ENCODE peak calls at places on chromosomes 7 and 10, in six cellular contexts. V, Q, H, K, W and A are unnamed samples.

GRCh38 chr10:739403-739802 is 49.9 kb upstream of the DIP2C start:
- DNase-seq in V (no peak), Q (no peak), H (no peak), K (no peak), W (no peak), A (no peak)

GRCh38 chr10:95466450-95466849 is 94.7 kb downstream of the SORBS1 start:
- DNase-seq in V (no peak), Q (no peak), H (no peak), K (no peak), W (no peak), A (no peak)

GRCh38 chr10:76769161-76769560 is 868.4 kb downstream of the KCNMA1 start:
- DNase-seq in V (no peak), Q (no peak), H (no peak), K (no peak), W (no peak), A (no peak)

GRCh38 chr7:68689087-68689433 is 909.2 kb upstream of the AUTS2 start:
- DNase-seq in V (no peak), Q (no peak), H (no peak), K (no peak), W (no peak), A (no peak)

GRCh38 chr7:141198191-141198958 is 124.5 kb downstream of the TMEM178B start:
- DNase-seq in V (no peak), Q (no peak), H (no peak), K (no peak), W (no peak), A (no peak)

GRCh38 chr7:40715053-40715430 is 580.2 kb downstream of the SUGCT start:
- DNase-seq in V (no peak), Q (no peak), H (no peak), K (no peak), W (no peak), A (no peak)

GRCh38 chr7:92478095-92478494 is 349 bp upstream of the ERVW-1 start:
- DNase-seq in V (no peak), Q (no peak), H (no peak), K (no peak), W (no peak), A (no peak)

GRCh38 chr7:101391991-101392390 is 29.3 kb downstream of the COL26A1 start:
- DNase-seq in V (no peak), Q (no peak), H (no peak), K (no peak), W (no peak), A (no peak)

GRCh38 chr10:110923856-110924493 is 4.6 kb downstream of the SHOC2 start:
- DNase-seq in V (no peak), Q (no peak), H (no peak), K (no peak), W (no peak), A (no peak)

DNA sequence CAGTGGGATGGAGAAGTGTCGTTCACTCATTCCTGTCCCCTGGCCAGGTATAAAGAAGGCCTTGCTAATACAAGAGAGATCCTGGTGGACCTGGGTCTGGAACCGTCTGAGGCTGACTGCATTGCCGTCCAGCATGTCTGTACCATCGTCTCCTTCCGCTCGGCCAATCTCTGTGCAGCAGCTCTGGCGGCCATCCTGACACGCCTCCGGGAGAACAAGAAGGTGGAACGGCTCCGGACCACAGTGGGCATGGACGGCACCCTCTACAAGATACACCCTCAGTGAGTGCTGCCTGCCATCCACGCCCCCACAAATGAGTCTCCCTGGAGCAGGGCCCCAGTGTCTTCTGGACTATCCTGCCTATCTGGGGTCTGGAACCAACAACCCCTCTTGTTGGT is 27.2 kb downstream of the HKDC1 start:
- DNase-seq in V (no peak), Q (no peak), H (no peak), K (no peak), W (no peak), A (no peak)
- TF ChIP-seq CTCF in V (no peak), Q (no peak), H (no peak), K (no peak), W (no peak), A (no peak)

GRCh38 chr10:125555267-125555666 is 127.7 kb downstream of the TEX36 start:
- DNase-seq in V (no peak), Q (no peak), H (no peak), K (no peak), W (no peak), A (no peak)
- H3K27ac ChIP-seq in V (no peak), Q (no peak), H (no peak), K (no peak), W (no peak), A (no peak)

GRCh38 chr7:81960026-81960425 is 190.2 kb upstream of the HGF start:
- DNase-seq in V (no peak), Q (no peak), H (no peak), K (no peak), W (peak), A (no peak)
- TF ChIP-seq CTCF in V (no peak), Q (no peak), H (no peak), K (no peak), W (no peak), A (no peak)

GRCh38 chr7:13878154-13878553 is 111.3 kb downstream of the ETV1 start:
- DNase-seq in V (no peak), Q (no peak), H (no peak), K (no peak), W (no peak), A (no peak)

GRCh38 chr7:13879994-13880686 is 109.3 kb downstream of the ETV1 start:
- DNase-seq in V (peak), Q (no peak), H (no peak), K (no peak), W (peak), A (no peak)

GRCh38 chr7:13879143-13879542 is 110.3 kb downstream of the ETV1 start:
- DNase-seq in V (no peak), Q (no peak), H (no peak), K (no peak), W (no peak), A (no peak)

GRCh38 chr7:13882051-13882450 is 107.4 kb downstream of the ETV1 start:
- DNase-seq in V (no peak), Q (no peak), H (no peak), K (no peak), W (no peak), A (no peak)

GRCh38 chr7:13880789-13881188 is 108.7 kb downstream of the ETV1 start:
- DNase-seq in V (peak), Q (no peak), H (no peak), K (no peak), W (peak), A (no peak)
- H3K27ac ChIP-seq in V (peak), Q (no peak), H (no peak), K (no peak), W (no peak), A (no peak)

DNA sequence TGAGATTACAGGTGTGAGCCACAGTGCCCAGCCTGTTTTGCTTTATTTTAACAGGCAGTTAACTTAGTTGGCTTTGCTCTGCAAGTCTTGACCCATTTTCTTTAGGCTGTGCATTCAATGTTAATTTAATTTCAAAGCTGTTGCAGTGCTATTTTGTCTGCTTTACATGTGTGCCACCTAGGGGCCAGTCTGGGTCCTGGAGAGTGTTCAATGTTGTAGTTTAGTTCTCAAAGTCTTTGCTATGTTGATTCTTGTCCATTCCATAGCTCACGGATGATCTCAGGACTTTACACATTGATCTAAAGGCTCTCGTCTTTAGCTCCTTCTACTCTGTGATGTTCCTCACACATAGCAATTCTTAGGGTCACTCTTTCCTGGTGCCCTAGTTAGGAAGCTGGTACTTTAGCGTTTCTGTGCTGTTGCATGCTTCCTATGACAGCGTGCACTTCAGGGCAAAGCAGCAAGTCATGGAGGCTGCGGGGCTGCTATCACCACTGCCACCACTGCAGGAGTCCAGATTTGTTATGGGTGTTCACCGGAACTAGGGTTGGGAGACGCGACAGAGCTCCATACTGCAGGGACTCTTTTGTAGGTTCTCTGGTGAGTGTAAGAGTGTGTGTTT is 16.4 kb upstream of the ABCA13 start:
- DNase-seq in V (peak), Q (no peak), H (peak), K (no peak), W (peak), A (no peak)
- TF ChIP-seq CTCF in V (peak), Q (peak), H (peak), K (peak), W (peak), A (peak)

DNA sequence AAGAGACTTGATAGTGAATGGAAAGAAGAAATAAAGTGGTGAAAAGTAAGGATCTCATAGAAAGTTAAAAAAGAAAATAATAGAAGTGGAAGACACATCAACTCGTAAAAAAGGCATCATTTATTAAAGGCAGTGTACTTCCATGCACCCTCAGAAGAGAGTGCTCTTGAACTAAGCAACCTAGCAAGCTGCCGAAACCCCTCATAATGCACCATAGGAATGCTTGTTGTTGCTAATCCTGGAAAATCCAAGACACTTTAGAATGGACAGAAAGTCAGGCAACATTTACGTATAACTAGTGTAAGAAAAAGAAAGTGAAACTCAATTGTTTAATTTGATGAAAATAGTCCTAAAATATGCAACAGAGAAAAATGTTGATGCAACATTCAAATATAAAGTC is 12.8 kb downstream of the TFPI2 start:
- DNase-seq in V (no peak), Q (no peak), H (no peak), K (no peak), W (no peak), A (no peak)
- H3K27ac ChIP-seq in V (no peak), Q (no peak), H (no peak), K (no peak), W (no peak), A (no peak)

DNA sequence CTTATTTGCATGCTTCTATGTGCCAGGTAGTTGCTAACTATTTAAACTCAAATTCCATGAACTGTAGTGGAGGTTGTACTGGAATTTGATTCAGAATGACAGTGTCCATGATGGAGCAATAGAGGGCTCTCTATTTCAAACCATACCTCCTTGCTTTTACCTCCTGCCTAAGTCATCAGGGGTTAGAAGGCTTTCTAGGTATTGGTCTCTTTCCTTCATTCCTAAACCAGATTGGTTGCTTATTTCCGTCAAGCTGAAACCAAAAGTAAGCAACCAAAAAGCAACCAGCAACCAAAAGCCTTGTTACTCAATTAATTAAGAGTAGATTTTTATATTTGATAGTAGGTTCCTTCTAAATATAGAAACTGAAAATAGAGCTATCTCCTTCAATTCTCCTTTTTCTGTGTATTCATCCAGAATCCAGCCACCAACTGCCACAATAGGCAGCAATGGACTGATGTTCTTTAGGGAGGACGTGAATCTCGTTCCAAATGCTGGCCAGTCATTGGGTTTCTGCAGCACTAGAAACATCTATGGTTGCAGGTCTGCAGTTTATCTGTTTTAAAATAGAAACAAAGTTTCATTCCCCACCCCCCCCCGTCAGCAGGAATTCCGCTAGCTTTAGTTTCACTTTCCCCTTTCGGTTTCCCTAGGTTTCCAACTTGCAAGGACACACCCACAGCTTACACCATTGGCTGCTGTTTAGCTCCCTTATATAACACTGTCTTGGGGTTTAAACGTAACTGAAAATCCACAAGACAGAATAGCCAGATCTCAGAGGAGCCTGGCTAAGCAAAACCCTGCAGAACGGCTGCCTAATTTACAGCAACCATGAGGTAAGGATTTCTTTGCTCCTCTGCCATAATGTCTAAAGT is at the start of gene IFIT1:
- DNase-seq in V (peak), Q (no peak), H (peak), K (peak), W (peak), A (no peak)
- TF ChIP-seq CTCF in V (no peak), Q (no peak), H (no peak), K (no peak), W (no peak), A (no peak)